ENCODE peak calls at places on chromosomes 1 and 21, in five cellular contexts. One of them, this sample, is unnamed.

GRCh38 chr21:17105972-17106371 is 406.9 kb upstream of the CXADR start:
- DNase-seq in left ventricle myocardium inferior: no peak
- DNase-seq in heart left ventricle: no peak
- DNase-seq in A549: no peak
- DNase-seq in lower lobe of right lung: no peak
- DNase-seq in this sample: no peak

GRCh38 chr21:45363921-45364463 is 41.0 kb upstream of the COL18A1 start:
- DNase-seq in A549: peak; percentile 91
- DNase-seq in left ventricle myocardium inferior: peak; percentile 85
- DNase-seq in heart left ventricle: peak; percentile 88
- DNase-seq in lower lobe of right lung: peak; percentile 59
- DNase-seq in this sample: no peak

GRCh38 chr1:119713039-119713537 is 1.4 kb downstream of the PHGDH start:
- DNase-seq in lower lobe of right lung: no peak
- DNase-seq in heart left ventricle: no peak
- DNase-seq in left ventricle myocardium inferior: no peak
- DNase-seq in A549: no peak
- DNase-seq in this sample: no peak

GRCh38 chr1:198196630-198197029 is 39.8 kb downstream of the NEK7 start:
- DNase-seq in A549: no peak
- DNase-seq in heart left ventricle: no peak
- DNase-seq in left ventricle myocardium inferior: no peak
- DNase-seq in lower lobe of right lung: no peak
- DNase-seq in this sample: no peak

GRCh38 chr21:40752125-40752524 is 94.8 kb downstream of the DSCAM start:
- DNase-seq in heart left ventricle: no peak
- DNase-seq in left ventricle myocardium inferior: no peak
- DNase-seq in lower lobe of right lung: no peak
- DNase-seq in A549: no peak
- DNase-seq in this sample: no peak

GRCh38 chr1:200873116-200873670 is 412 bp downstream of the GPR25 start:
- DNase-seq in heart left ventricle: no peak
- DNase-seq in A549: no peak
- DNase-seq in left ventricle myocardium inferior: no peak
- DNase-seq in lower lobe of right lung: no peak
- DNase-seq in this sample: peak; percentile 86

GRCh38 chr1:1217621-1218523 is 3.9 kb upstream of the TNFRSF4 start:
- DNase-seq in lower lobe of right lung: no peak
- DNase-seq in heart left ventricle: no peak
- DNase-seq in left ventricle myocardium inferior: no peak
- DNase-seq in A549: no peak
- DNase-seq in this sample: peak; percentile 84

GRCh38 chr1:9626201-9626608 is 25.3 kb upstream of the PIK3CD start:
- DNase-seq in A549: no peak
- DNase-seq in heart left ventricle: no peak
- DNase-seq in lower lobe of right lung: no peak
- DNase-seq in left ventricle myocardium inferior: no peak
- DNase-seq in this sample: no peak

GRCh38 chr1:10626781-10627410 is 152.1 kb downstream of the PEX14 start:
- DNase-seq in lower lobe of right lung: no peak
- DNase-seq in left ventricle myocardium inferior: no peak
- DNase-seq in heart left ventricle: no peak
- DNase-seq in A549: no peak
- DNase-seq in this sample: peak; percentile 15

GRCh38 chr1:92043621-92044020 is 13.8 kb downstream of the EPHX4 start:
- DNase-seq in A549: no peak
- DNase-seq in left ventricle myocardium inferior: no peak
- DNase-seq in lower lobe of right lung: no peak
- DNase-seq in heart left ventricle: no peak
- DNase-seq in this sample: no peak

GRCh38 chr1:152398812-152399698 is 15.0 kb downstream of the CRNN start:
- DNase-seq in A549: peak; percentile 66
- DNase-seq in lower lobe of right lung: no peak
- DNase-seq in left ventricle myocardium inferior: no peak
- DNase-seq in heart left ventricle: no peak
- DNase-seq in this sample: no peak

GRCh38 chr1:172108494-172108893 is 267.2 kb downstream of the DNM3 start:
- DNase-seq in A549: no peak
- DNase-seq in left ventricle myocardium inferior: no peak
- DNase-seq in lower lobe of right lung: no peak
- DNase-seq in heart left ventricle: no peak
- DNase-seq in this sample: no peak

DNA sequence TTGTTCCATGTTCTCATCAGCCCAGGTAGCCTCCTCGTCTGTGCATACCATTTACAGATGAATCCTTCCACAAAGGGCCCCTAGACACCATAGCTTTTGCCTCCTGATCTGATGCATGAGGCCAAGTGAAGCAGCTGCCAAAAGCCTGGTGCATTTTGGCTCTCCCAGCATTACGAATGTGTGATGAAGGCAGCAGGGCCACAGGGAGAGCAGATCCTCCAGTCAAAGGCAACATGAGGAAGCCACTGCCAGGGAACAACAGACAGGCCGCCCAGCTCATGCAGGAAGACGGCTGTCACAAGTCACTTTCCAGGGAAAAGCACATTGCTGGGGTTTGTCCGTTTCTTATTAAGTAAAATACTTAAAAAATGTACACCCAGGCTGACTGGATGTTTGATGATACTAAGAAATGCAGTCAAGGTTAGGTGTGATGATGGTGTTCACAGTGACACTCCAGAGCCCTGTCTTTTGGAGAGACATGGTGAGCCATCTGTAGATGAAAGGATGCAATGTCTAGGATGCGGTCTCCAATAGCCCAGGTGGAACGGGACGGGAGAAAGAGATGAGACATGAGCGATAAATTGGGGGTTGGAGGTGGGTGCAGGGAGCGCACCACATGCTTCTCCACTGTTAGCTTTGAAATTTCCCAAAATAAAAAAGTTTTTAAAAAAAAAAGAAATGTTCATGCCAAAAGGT is 48.7 kb downstream of the NPHP4 start:
- DNase-seq in A549: no peak
- DNase-seq in lower lobe of right lung: no peak
- DNase-seq in left ventricle myocardium inferior: no peak
- DNase-seq in heart left ventricle: no peak
- DNase-seq in this sample: no peak
- H3K27ac ChIP-seq in A549: no peak overlapping the region
- H3K27ac ChIP-seq in lower lobe of right lung: no peak overlapping the region
- H3K27ac ChIP-seq in left ventricle myocardium inferior: no peak overlapping the region
- H3K27ac ChIP-seq in heart left ventricle: no peak overlapping the region
- H3K27ac ChIP-seq in this sample: no peak overlapping the region

GRCh38 chr1:7346070-7346596 is 425.0 kb upstream of the VAMP3 start:
- DNase-seq in heart left ventricle: no peak
- DNase-seq in left ventricle myocardium inferior: no peak
- DNase-seq in lower lobe of right lung: no peak
- DNase-seq in A549: no peak
- DNase-seq in this sample: no peak
- H3K27ac ChIP-seq in heart left ventricle: no peak overlapping the region
- H3K27ac ChIP-seq in left ventricle myocardium inferior: no peak overlapping the region
- H3K27ac ChIP-seq in lower lobe of right lung: no peak overlapping the region
- H3K27ac ChIP-seq in A549: peak overlapping the region; percentile 72
- H3K27ac ChIP-seq in this sample: no peak overlapping the region

DNA sequence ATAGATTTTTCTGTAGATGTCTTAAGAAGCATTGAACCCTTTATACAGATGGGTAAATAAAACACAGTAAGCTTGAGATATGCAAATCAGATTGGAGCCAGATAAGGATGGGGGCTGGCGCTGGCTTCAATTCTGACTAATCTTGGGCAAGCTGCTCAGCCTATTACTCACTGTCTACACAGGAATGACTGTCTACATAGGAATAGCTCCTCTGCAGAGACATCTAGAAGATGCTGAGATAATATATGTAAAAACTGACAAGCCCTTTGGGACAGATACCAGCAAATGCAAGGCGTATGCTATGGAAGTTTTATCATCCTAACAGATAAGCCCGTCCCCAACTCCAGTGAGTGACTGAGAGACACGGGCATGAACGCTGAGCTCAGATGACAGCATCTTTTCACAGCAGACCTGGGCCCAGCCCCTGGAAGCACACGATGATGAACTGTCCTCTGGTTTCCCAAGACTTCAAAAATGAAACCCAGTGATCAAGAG is 1.7 kb downstream of the CLDN14 start:
- DNase-seq in A549: peak; percentile 86
- DNase-seq in left ventricle myocardium inferior: no peak
- DNase-seq in heart left ventricle: no peak
- DNase-seq in lower lobe of right lung: no peak
- DNase-seq in this sample: no peak
- H3K27ac ChIP-seq in A549: peak overlapping the region; percentile 87
- H3K27ac ChIP-seq in left ventricle myocardium inferior: no peak overlapping the region
- H3K27ac ChIP-seq in heart left ventricle: no peak overlapping the region
- H3K27ac ChIP-seq in lower lobe of right lung: no peak overlapping the region
- H3K27ac ChIP-seq in this sample: no peak overlapping the region

GRCh38 chr1:156497743-156498446 is 2.7 kb downstream of the MEF2D start:
- DNase-seq in lower lobe of right lung: no peak
- DNase-seq in heart left ventricle: no peak
- DNase-seq in A549: no peak
- DNase-seq in left ventricle myocardium inferior: no peak
- DNase-seq in this sample: no peak
- H3K27ac ChIP-seq in lower lobe of right lung: peak overlapping the region; percentile 37
- H3K27ac ChIP-seq in heart left ventricle: peak overlapping the region; percentile 100
- H3K27ac ChIP-seq in A549: peak overlapping the region; percentile 100
- H3K27ac ChIP-seq in left ventricle myocardium inferior: peak overlapping the region; percentile 100
- H3K27ac ChIP-seq in this sample: peak overlapping the region; percentile 32

GRCh38 chr21:28723666-28724065 is 269.0 kb downstream of the LTN1 start:
- DNase-seq in A549: no peak
- DNase-seq in lower lobe of right lung: no peak
- DNase-seq in left ventricle myocardium inferior: no peak
- DNase-seq in heart left ventricle: no peak
- DNase-seq in this sample: no peak
- H3K27ac ChIP-seq in A549: no peak overlapping the region
- H3K27ac ChIP-seq in lower lobe of right lung: no peak overlapping the region
- H3K27ac ChIP-seq in left ventricle myocardium inferior: no peak overlapping the region
- H3K27ac ChIP-seq in heart left ventricle: no peak overlapping the region
- H3K27ac ChIP-seq in this sample: no peak overlapping the region

GRCh38 chr1:180571060-180571831 is 12.5 kb downstream of the OVAAL start:
- DNase-seq in A549: no peak
- DNase-seq in heart left ventricle: no peak
- DNase-seq in lower lobe of right lung: no peak
- DNase-seq in left ventricle myocardium inferior: no peak
- DNase-seq in this sample: no peak

GRCh38 chr1:180572745-180573144 is 14.0 kb downstream of the OVAAL start:
- DNase-seq in heart left ventricle: no peak
- DNase-seq in left ventricle myocardium inferior: no peak
- DNase-seq in lower lobe of right lung: no peak
- DNase-seq in A549: no peak
- DNase-seq in this sample: no peak

GRCh38 chr1:180567664-180568063 is 8.9 kb downstream of the OVAAL start:
- DNase-seq in A549: no peak
- DNase-seq in left ventricle myocardium inferior: no peak
- DNase-seq in heart left ventricle: no peak
- DNase-seq in lower lobe of right lung: no peak
- DNase-seq in this sample: no peak

GRCh38 chr1:180568211-180568610 is 9.4 kb downstream of the OVAAL start:
- DNase-seq in left ventricle myocardium inferior: no peak
- DNase-seq in A549: no peak
- DNase-seq in heart left ventricle: no peak
- DNase-seq in lower lobe of right lung: no peak
- DNase-seq in this sample: no peak

DNA sequence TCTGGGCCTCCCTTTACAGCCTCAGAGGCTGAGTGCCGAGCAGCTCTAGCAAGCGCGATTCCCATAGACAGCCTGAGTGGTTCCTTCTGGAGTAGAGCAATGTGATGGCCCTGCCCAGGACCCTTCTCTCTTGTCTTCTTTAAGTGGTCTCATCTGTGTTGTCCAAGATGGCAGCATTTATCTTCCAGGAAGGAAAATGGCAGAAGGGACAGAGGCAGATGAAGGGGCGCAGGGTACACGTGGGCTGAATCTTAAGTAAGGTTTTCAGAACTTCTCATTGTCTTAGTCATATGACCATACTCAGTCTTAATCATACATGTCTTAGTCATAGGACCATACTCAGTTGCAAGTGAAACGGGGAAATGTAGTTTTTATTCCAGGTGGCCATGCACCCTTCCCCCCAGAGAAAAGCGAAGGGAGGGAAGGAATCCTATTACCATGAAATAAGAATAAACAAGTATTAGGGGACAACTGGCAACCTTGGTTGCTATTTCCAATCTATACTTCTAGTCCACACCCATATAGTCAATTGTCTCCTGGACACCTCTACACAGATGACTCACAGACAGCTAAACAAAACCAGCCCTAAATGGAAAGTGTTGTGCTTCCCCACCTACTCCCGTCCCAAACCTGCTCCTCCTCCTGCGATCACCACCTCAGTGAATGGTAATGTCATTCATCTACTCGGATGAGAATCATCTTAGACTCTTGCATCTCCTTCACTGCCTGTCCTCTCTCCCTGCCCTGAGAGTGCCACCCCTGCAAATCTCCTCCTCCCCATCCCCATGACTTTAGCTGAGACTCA is 13.3 kb downstream of the OVAAL start:
- DNase-seq in A549: no peak
- DNase-seq in lower lobe of right lung: no peak
- DNase-seq in left ventricle myocardium inferior: no peak
- DNase-seq in heart left ventricle: no peak
- DNase-seq in this sample: no peak
- H3K27ac ChIP-seq in A549: peak overlapping the region; percentile 33
- H3K27ac ChIP-seq in lower lobe of right lung: no peak overlapping the region
- H3K27ac ChIP-seq in left ventricle myocardium inferior: peak overlapping the region; percentile 11
- H3K27ac ChIP-seq in heart left ventricle: no peak overlapping the region
- H3K27ac ChIP-seq in this sample: no peak overlapping the region

DNA sequence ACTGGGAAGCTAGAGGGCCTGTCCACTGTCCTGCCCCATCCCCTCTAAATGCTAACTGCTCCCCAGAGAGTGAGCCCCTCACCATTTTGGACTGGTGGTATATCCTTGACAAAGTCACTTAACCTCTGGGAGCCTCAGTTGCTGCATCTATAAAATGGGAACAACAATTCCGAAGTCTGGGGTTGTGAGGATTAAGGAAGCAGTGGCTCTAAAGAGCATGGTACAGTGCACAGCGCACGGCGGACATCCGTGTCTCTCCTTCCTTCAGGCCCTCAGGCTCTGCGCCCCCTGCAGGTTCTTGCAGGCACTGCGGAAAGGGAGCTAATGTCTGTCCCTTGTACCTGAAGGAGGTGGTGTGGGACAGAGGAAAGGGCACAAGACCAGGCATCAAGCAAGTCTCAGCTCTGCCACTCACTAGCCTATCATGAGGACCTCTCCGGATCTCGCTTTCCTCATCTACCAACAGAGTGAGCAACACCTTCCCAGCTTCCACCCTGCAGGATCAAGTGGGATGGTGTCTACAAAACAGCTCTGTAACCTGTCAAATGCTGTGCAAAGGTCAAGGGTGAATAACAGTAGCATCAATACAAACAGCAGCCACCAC is 20.1 kb downstream of the ECE1 start:
- DNase-seq in A549: peak; percentile 75
- DNase-seq in lower lobe of right lung: peak; percentile 83
- DNase-seq in heart left ventricle: peak; percentile 77
- DNase-seq in left ventricle myocardium inferior: peak; percentile 75
- DNase-seq in this sample: peak; percentile 70
- H3K27ac ChIP-seq in A549: peak overlapping the region; percentile 95
- H3K27ac ChIP-seq in lower lobe of right lung: no peak overlapping the region
- H3K27ac ChIP-seq in heart left ventricle: peak overlapping the region; percentile 15
- H3K27ac ChIP-seq in left ventricle myocardium inferior: peak overlapping the region; percentile 99
- H3K27ac ChIP-seq in this sample: no peak overlapping the region

GRCh38 chr1:27523666-27524020 is 33.7 kb upstream of the WASF2 start:
- DNase-seq in A549: no peak
- DNase-seq in heart left ventricle: no peak
- DNase-seq in lower lobe of right lung: no peak
- DNase-seq in left ventricle myocardium inferior: no peak
- DNase-seq in this sample: no peak
- H3K27ac ChIP-seq in A549: peak overlapping the region; percentile 62
- H3K27ac ChIP-seq in heart left ventricle: peak overlapping the region; percentile 61
- H3K27ac ChIP-seq in lower lobe of right lung: peak overlapping the region; percentile 67
- H3K27ac ChIP-seq in left ventricle myocardium inferior: peak overlapping the region; percentile 94
- H3K27ac ChIP-seq in this sample: no peak overlapping the region